ENCODE peak calls at places on chromosomes 6 and 20, in four cellular contexts. U, M, V and B are unnamed samples.

GRCh38 chr6:28368522-28368921 is 18.8 kb downstream of the ZKSCAN3 start:
- DNase-seq in U (no peak), M (no peak), V (no peak), B (no peak)

GRCh38 chr6:139649718-139650117 is 275.3 kb upstream of the CITED2 start:
- DNase-seq in U (no peak), M (no peak), V (no peak), B (no peak)

GRCh38 chr6:105560611-105561066 is 157.8 kb upstream of the PREP start:
- DNase-seq in U (no peak), M (no peak), V (no peak), B (no peak)

GRCh38 chr20:9281770-9282169 is 212.9 kb downstream of the PLCB4 start:
- DNase-seq in U (no peak), M (no peak), V (no peak), B (no peak)

GRCh38 chr20:50100552-50100951 is 12.4 kb downstream of the UBE2V1 start:
- DNase-seq in U (no peak), M (no peak), V (no peak), B (no peak)

GRCh38 chr6:131946404-131946991 is 4.7 kb downstream of the CCN2 start:
- DNase-seq in U (no peak), M (no peak), V (no peak), B (no peak)

GRCh38 chr6:9233226-9233625 is 797.9 kb upstream of the SLC35B3 start:
- DNase-seq in U (no peak), M (no peak), V (no peak), B (no peak)

GRCh38 chr6:112038268-112038667 is 15.6 kb upstream of the CCN6 start:
- DNase-seq in U (no peak), M (no peak), V (no peak), B (peak; percentile 47)

GRCh38 chr6:40627316-40627715 is 40.2 kb upstream of the LRFN2 start:
- DNase-seq in U (no peak), M (no peak), V (no peak), B (no peak)

GRCh38 chr20:1491281-1491840 is at the start of gene SIRPB2:
- DNase-seq in U (no peak), M (no peak), V (peak; percentile 45), B (peak; percentile 75)

GRCh38 chr6:30942338-30943060 is 1.7 kb downstream of the MUCL3 start:
- DNase-seq in U (peak; percentile 90), M (no peak), V (peak; percentile 83), B (peak; percentile 83)

GRCh38 chr6:157433678-157434081 is 52.7 kb downstream of the ZDHHC14 start:
- DNase-seq in U (no peak), M (no peak), V (no peak), B (no peak)

GRCh38 chr20:60237981-60238380 is 279.8 kb downstream of the CDH26 start:
- DNase-seq in U (no peak), M (no peak), V (no peak), B (no peak)

GRCh38 chr6:14499309-14499708 is 381.7 kb downstream of the CD83 start:
- DNase-seq in U (no peak), M (no peak), V (no peak), B (no peak)

GRCh38 chr6:31572041-31572911 is at the start of gene LTA:
- DNase-seq in U (no peak), M (no peak), V (no peak), B (no peak)

GRCh38 chr20:40668449-40669228 is 20.4 kb downstream of the MAFB start:
- DNase-seq in U (no peak), M (no peak), V (no peak), B (peak; percentile 47)

GRCh38 chr6:36318690-36319435 is 17.8 kb downstream of the BNIP5 start:
- DNase-seq in U (no peak), M (no peak), V (peak; percentile 39), B (no peak)

GRCh38 chr6:35213161-35213823 is 464 bp upstream of the SCUBE3 start:
- DNase-seq in U (peak; percentile 74), M (no peak), V (no peak), B (no peak)

GRCh38 chr6:39495640-39496039 is 173.1 kb upstream of the KCNK16 start:
- DNase-seq in U (no peak), M (no peak), V (no peak), B (no peak)

GRCh38 chr6:147603392-147604081 is 95.0 kb downstream of the SAMD5 start:
- DNase-seq in U (no peak), M (no peak), V (no peak), B (peak; percentile 39)

GRCh38 chr6:6825153-6825847 is 236.8 kb downstream of the LY86 start:
- DNase-seq in U (no peak), M (no peak), V (no peak), B (no peak)

GRCh38 chr6:19999319-20000191 is 162.4 kb downstream of the ID4 start:
- DNase-seq in U (no peak), M (no peak), V (no peak), B (no peak)

GRCh38 chr6:33082702-33083101 is 6.9 kb downstream of the HLA-DPB1 start:
- DNase-seq in U (peak; percentile 49), M (no peak), V (no peak), B (peak; percentile 83)

GRCh38 chr20:48818031-48818370 is 9.8 kb downstream of the PREX1 start:
- DNase-seq in U (no peak), M (no peak), V (no peak), B (no peak)

GRCh38 chr20:41476446-41476845 is 109.8 kb upstream of the EMILIN3 start:
- DNase-seq in U (no peak), M (no peak), V (no peak), B (no peak)

GRCh38 chr20:61959301-61959700 is 106.4 kb downstream of the TAF4 start:
- DNase-seq in U (peak; percentile 44), M (peak; percentile 26), V (no peak), B (no peak)

GRCh38 chr20:13654463-13655023 is 15.8 kb upstream of the TASP1 start:
- DNase-seq in U (no peak), M (no peak), V (no peak), B (no peak)

GRCh38 chr6:119446623-119447008 is 97.1 kb upstream of the MAN1A1 start:
- DNase-seq in U (no peak), M (no peak), V (peak; percentile 58), B (peak; percentile 49)

GRCh38 chr6:108193120-108193519 is 27.3 kb downstream of the NR2E1 start:
- DNase-seq in U (no peak), M (no peak), V (no peak), B (no peak)

GRCh38 chr6:149592983-149593382 is 26.8 kb downstream of the GINM1 start:
- DNase-seq in U (no peak), M (no peak), V (no peak), B (no peak)

GRCh38 chr6:22057962-22058361 is 238.9 kb downstream of the PRL start:
- DNase-seq in U (no peak), M (no peak), V (no peak), B (no peak)

GRCh38 chr6:106858653-106859092 is 115.9 kb downstream of the CD24 start:
- DNase-seq in U (no peak), M (no peak), V (no peak), B (no peak)

GRCh38 chr6:155121699-155122098 is 126.6 kb downstream of the TIAM2 start:
- DNase-seq in U (peak; percentile 18), M (peak; percentile 74), V (no peak), B (peak; percentile 59)

GRCh38 chr6:14711056-14711703 is 534.7 kb upstream of the JARID2 start:
- DNase-seq in U (peak; percentile 40), M (no peak), V (peak; percentile 41), B (no peak)

GRCh38 chr20:41692479-41693135 is 74.4 kb upstream of the CHD6 start:
- DNase-seq in U (peak; percentile 92), M (peak; percentile 93), V (peak; percentile 84), B (peak; percentile 95)

GRCh38 chr6:35727935-35728662 is 8.7 kb upstream of the ARMC12 start:
- DNase-seq in U (peak; percentile 87), M (peak; percentile 77), V (peak; percentile 95), B (peak; percentile 96)

GRCh38 chr6:14638932-14639875 is 521.6 kb downstream of the CD83 start:
- DNase-seq in U (no peak), M (peak; percentile 48), V (peak; percentile 22), B (peak; percentile 45)

GRCh38 chr6:140909156-140909555 is 1223.6 kb upstream of the GJE1 start:
- DNase-seq in U (no peak), M (no peak), V (no peak), B (no peak)

DNA sequence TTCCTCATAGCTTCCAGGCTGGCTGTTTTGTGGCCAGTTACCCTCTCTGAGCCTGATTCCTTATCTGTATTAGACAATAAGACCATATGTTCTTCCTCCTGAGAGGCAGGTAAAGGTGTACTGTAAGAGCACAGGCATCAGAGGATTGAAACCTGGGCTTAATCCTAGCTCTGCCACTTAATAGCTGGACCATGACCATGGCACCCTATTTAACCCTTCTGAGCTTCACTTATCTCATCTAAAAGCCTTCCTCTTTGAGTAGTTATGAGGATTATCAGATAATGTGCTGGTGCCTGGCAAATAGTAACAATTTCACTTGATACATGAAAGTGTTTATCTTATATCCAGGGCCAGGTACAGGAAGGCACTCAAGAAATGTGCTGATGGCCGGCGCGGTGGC is 34.9 kb downstream of the BCL2L1 start:
- DNase-seq in U (no peak), M (no peak), V (no peak), B (no peak)
- H3K27ac ChIP-seq in U (no peak overlapping the region), M (no peak overlapping the region), V (no peak overlapping the region), B (no peak overlapping the region)

DNA sequence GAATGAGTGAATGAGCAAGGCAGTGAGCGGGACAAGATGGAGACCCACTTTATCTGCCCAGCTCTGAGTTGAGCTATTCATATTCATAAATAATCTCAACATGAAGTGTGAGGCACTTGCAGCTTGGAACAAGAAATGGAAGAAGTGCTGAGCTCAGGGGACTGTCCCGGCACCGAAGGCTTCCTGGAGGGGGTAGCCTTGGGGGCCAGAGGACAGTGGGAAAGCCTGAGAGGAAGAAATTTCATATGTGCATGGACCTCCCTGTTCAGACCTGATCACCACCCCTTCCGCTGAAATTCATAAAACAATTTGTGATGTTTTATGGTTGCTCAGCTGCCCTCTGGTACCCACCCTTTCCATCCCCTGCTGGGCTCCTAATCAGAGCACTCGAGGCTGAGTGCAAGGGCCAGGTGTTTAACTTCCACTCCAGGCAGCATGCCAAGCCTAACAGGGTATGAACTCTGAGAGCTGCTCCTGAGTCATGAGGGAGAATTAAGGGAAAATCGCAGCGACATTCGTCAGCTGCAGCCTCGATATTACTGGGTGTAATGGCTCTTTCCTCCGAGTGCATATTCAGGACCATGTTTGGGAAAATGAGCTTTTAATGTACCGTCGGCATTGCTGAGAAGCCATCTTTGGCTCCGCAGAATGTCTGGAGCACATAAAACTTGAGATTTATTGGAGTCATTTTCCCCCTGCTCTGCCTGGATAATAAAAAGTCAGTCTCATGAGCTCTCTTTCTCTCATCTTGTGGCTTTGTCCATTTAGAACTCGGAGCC is 103.4 kb downstream of the TOX2 start:
- DNase-seq in U (peak; percentile 36), M (peak; percentile 57), V (peak; percentile 59), B (no peak)
- H3K4me3 ChIP-seq in U (no peak overlapping the region), M (no peak overlapping the region), V (no peak overlapping the region), B (no peak overlapping the region)

GRCh38 chr20:54165803-54166202 is 8.0 kb downstream of the CYP24A1 start:
- DNase-seq in U (no peak), M (no peak), V (no peak), B (no peak)
- H3K27ac ChIP-seq in U (no peak overlapping the region), M (no peak overlapping the region), V (no peak overlapping the region), B (no peak overlapping the region)

GRCh38 chr6:82362144-82362543 is 1.5 kb upstream of the TPBG start:
- DNase-seq in U (no peak), M (no peak), V (no peak), B (no peak)

GRCh38 chr6:82363368-82364086 is at the start of gene TPBG:
- DNase-seq in U (peak; percentile 79), M (no peak), V (peak; percentile 30), B (peak; percentile 76)

GRCh38 chr6:82361631-82362030 is 2.0 kb upstream of the TPBG start:
- DNase-seq in U (no peak), M (no peak), V (no peak), B (no peak)

GRCh38 chr6:82364087-82365010 is 732 bp downstream of the TPBG start:
- DNase-seq in U (peak; percentile 69), M (no peak), V (peak; percentile 22), B (peak; percentile 86)

GRCh38 chr6:82362868-82363267 is 749 bp upstream of the TPBG start:
- DNase-seq in U (no peak), M (no peak), V (no peak), B (no peak)
- H3K4me3 ChIP-seq in U (peak overlapping the region; percentile 81), M (peak overlapping the region; percentile 54), V (peak overlapping the region; percentile 54), B (peak overlapping the region; percentile 61)